ENCODE peak calls at places on chromosomes 5 and 9, in eight cellular contexts. U is mammary epithelial cell, I is AG08395, D is memory B cell, E is chondrocyte, A is BE2C, T is endothelial cell, J is T-helper 17 cell. K is an unnamed sample.

GRCh38 chr5:13133951-13134350 is 810.5 kb downstream of the DNAH5 start:
- DNase-seq in U (no peak), I (no peak), D (no peak), E (no peak), A (no peak), T (no peak), J (no peak), K (no peak)

GRCh38 chr5:168653611-168654010 is 74.4 kb upstream of the PANK3 start:
- DNase-seq in U (no peak), I (no peak), D (no peak), E (no peak), A (no peak), T (no peak), J (no peak), K (no peak)

GRCh38 chr9:105295151-105295550 is 50.7 kb downstream of the SLC44A1 start:
- DNase-seq in U (no peak), I (no peak), D (no peak), E (no peak), A (no peak), T (no peak), J (no peak), K (no peak)

GRCh38 chr5:177142778-177143177 is 9.2 kb downstream of the NSD1 start:
- DNase-seq in U (no peak), I (no peak), D (no peak), E (no peak), A (no peak), T (no peak), J (no peak), K (no peak)

GRCh38 chr5:159463590-159464321 is 133.5 kb upstream of the IL12B start:
- DNase-seq in U (no peak), I (no peak), D (no peak), E (no peak), A (no peak), T (no peak), J (no peak), K (no peak)

GRCh38 chr9:114002271-114002985 is 75.7 kb downstream of the AMBP start:
- DNase-seq in U (no peak), I (no peak), D (no peak), E (no peak), A (no peak), T (peak; percentile 1), J (no peak), K (peak; percentile 57)

GRCh38 chr5:73115399-73116051 is 4.8 kb upstream of the TMEM171 start:
- DNase-seq in U (peak; percentile 67), I (peak; percentile 88), D (no peak), E (no peak), A (no peak), T (no peak), J (no peak), K (no peak)

GRCh38 chr5:38135486-38136031 is 122.8 kb upstream of the EGFLAM start:
- DNase-seq in U (no peak), I (no peak), D (no peak), E (no peak), A (no peak), T (no peak), J (no peak), K (no peak)

GRCh38 chr5:1435369-1435768 is 9.9 kb downstream of the SLC6A3 start:
- DNase-seq in U (no peak), I (no peak), D (no peak), E (no peak), A (no peak), T (no peak), J (no peak), K (no peak)

GRCh38 chr5:161301586-161301985 is 244.9 kb downstream of the GABRB2 start:
- DNase-seq in U (no peak), I (no peak), D (no peak), E (no peak), A (no peak), T (no peak), J (no peak), K (no peak)

GRCh38 chr9:121075251-121076036 is 689 bp downstream of the CNTRL start:
- DNase-seq in U (no peak), I (no peak), D (peak; percentile 43), E (no peak), A (no peak), T (no peak), J (no peak), K (no peak)

GRCh38 chr5:139453683-139454567 is 8.6 kb downstream of the ECSCR start:
- DNase-seq in U (no peak), I (no peak), D (no peak), E (peak; percentile 32), A (no peak), T (no peak), J (no peak), K (no peak)

GRCh38 chr9:72871685-72872084 is 81.2 kb downstream of the ALDH1A1 start:
- DNase-seq in U (peak; percentile 21), I (peak; percentile 41), D (no peak), E (no peak), A (no peak), T (no peak), J (no peak), K (no peak)

GRCh38 chr5:76952795-76953536 is at the start of gene CRHBP:
- DNase-seq in U (no peak), I (no peak), D (no peak), E (no peak), A (no peak), T (peak; percentile 20), J (no peak), K (no peak)

GRCh38 chr5:142529626-142530278 is 156.1 kb downstream of the FGF1 start:
- DNase-seq in U (peak; percentile 97), I (peak; percentile 53), D (no peak), E (no peak), A (no peak), T (no peak), J (no peak), K (no peak)

GRCh38 chr5:175162036-175162435 is 281.9 kb downstream of the DRD1 start:
- DNase-seq in U (no peak), I (no peak), D (no peak), E (no peak), A (no peak), T (no peak), J (no peak), K (no peak)

GRCh38 chr9:132164604-132165362 is 2.9 kb downstream of the NTNG2 start:
- DNase-seq in U (no peak), I (no peak), D (no peak), E (no peak), A (no peak), T (no peak), J (no peak), K (no peak)

GRCh38 chr5:113293068-113293571 is 141.7 kb downstream of the TSSK1B start:
- DNase-seq in U (no peak), I (no peak), D (no peak), E (no peak), A (no peak), T (no peak), J (no peak), K (no peak)

GRCh38 chr5:79876510-79876909 is 114.6 kb downstream of the MTX3 start:
- DNase-seq in U (no peak), I (no peak), D (no peak), E (no peak), A (no peak), T (no peak), J (no peak), K (no peak)

GRCh38 chr9:112112941-112113399 is 62.1 kb downstream of the SUSD1 start:
- DNase-seq in U (peak; percentile 85), I (peak; percentile 28), D (no peak), E (no peak), A (peak; percentile 23), T (no peak), J (no peak), K (no peak)

GRCh38 chr5:555058-555623 is 30.9 kb upstream of the SLC9A3 start:
- DNase-seq in U (no peak), I (no peak), D (no peak), E (peak; percentile 87), A (peak; percentile 9), T (no peak), J (no peak), K (peak; percentile 75)

GRCh38 chr9:99112750-99113417 is 8.0 kb downstream of the TGFBR1 start:
- DNase-seq in U (no peak), I (no peak), D (no peak), E (no peak), A (no peak), T (no peak), J (no peak), K (no peak)

GRCh38 chr5:82594097-82594496 is 315.9 kb upstream of the RPS23 start:
- DNase-seq in U (peak; percentile 52), I (no peak), D (no peak), E (no peak), A (no peak), T (no peak), J (no peak), K (no peak)